ENCODE peak calls at places on chromosomes 3 and 15, in ten cellular contexts. F, S, C, O, Z, A, W, V, I and U are unnamed samples.
A peak's percentile ranks its signal among the peaks of the same experiment; 100 is the strongest.

GRCh38 chr3:151918253-151919029 is 45.0 kb downstream of the SUCNR1 start:
- DNase-seq in F (no peak), S (peak; percentile 47), C (peak; percentile 43), O (no peak), Z (peak; percentile 83), A (no peak), W (peak; percentile 59), V (no peak), I (no peak), U (no peak)

GRCh38 chr3:145776782-145777408 is 384.1 kb downstream of the PLOD2 start:
- DNase-seq in F (no peak), S (peak; percentile 34), C (peak; percentile 46), O (no peak), Z (peak; percentile 86), A (no peak), W (peak; percentile 46), V (peak; percentile 28), I (no peak), U (peak; percentile 75)

GRCh38 chr3:126130081-126130855 is 46.3 kb upstream of the SLC41A3 start:
- DNase-seq in F (peak; percentile 60), S (no peak), C (no peak), O (no peak), Z (no peak), A (peak; percentile 30), W (peak; percentile 53), V (no peak), I (peak; percentile 73), U (no peak)

GRCh38 chr3:184299488-184300376 is 691 bp downstream of the PSMD2 start:
- DNase-seq in F (no peak), S (peak; percentile 20), C (no peak), O (no peak), Z (peak; percentile 32), A (no peak), W (peak; percentile 56), V (no peak), I (no peak), U (no peak)

GRCh38 chr3:135109681-135110080 is 314.6 kb downstream of the EPHB1 start:
- DNase-seq in F (no peak), S (no peak), C (no peak), O (no peak), Z (no peak), A (no peak), W (no peak), V (no peak), I (no peak), U (no peak)

GRCh38 chr15:52183562-52184173 is 7.5 kb downstream of the GNB5 start:
- DNase-seq in F (no peak), S (no peak), C (no peak), O (no peak), Z (peak; percentile 54), A (no peak), W (peak; percentile 31), V (peak; percentile 47), I (no peak), U (no peak)

GRCh38 chr3:42037318-42037945 is 53.7 kb upstream of the TRAK1 start:
- DNase-seq in F (no peak), S (no peak), C (no peak), O (no peak), Z (no peak), A (no peak), W (peak; percentile 44), V (no peak), I (no peak), U (no peak)

GRCh38 chr3:108051005-108051404 is 39.8 kb downstream of the CD47 start:
- DNase-seq in F (no peak), S (peak; percentile 12), C (no peak), O (no peak), Z (no peak), A (no peak), W (peak; percentile 30), V (no peak), I (no peak), U (no peak)

GRCh38 chr15:69034352-69034751 is 19.9 kb downstream of the NOX5 start:
- DNase-seq in F (no peak), S (peak; percentile 82), C (no peak), O (no peak), Z (peak; percentile 69), A (no peak), W (peak; percentile 94), V (no peak), I (no peak), U (no peak)

GRCh38 chr3:107675233-107675900 is 152.6 kb downstream of the BBX start:
- DNase-seq in F (no peak), S (no peak), C (no peak), O (no peak), Z (no peak), A (no peak), W (no peak), V (no peak), I (no peak), U (no peak)

GRCh38 chr3:70992557-70992956 is 591.0 kb downstream of the FOXP1 start:
- DNase-seq in F (no peak), S (no peak), C (no peak), O (no peak), Z (no peak), A (no peak), W (no peak), V (no peak), I (no peak), U (no peak)

GRCh38 chr3:131053021-131053420 is 26.3 kb downstream of the NEK11 start:
- DNase-seq in F (no peak), S (no peak), C (no peak), O (no peak), Z (peak; percentile 55), A (no peak), W (no peak), V (no peak), I (no peak), U (no peak)

GRCh38 chr3:4656059-4656458 is 162.9 kb downstream of the ITPR1 start:
- DNase-seq in F (peak; percentile 67), S (peak; percentile 9), C (peak; percentile 67), O (no peak), Z (peak; percentile 84), A (peak; percentile 68), W (peak; percentile 69), V (peak; percentile 44), I (peak; percentile 70), U (peak; percentile 52)